ENCODE peak calls at places on chromosomes 13 and 19, in six cellular contexts. T, J, G, H, M and Z are unnamed samples.

GRCh38 chr13:44007451-44007850 is 127.7 kb downstream of the LACC1 start:
- DNase-seq in J (no peak), T (no peak), G (no peak), M (no peak), H (no peak), Z (no peak)

GRCh38 chr13:25928941-25929505 is 122.8 kb downstream of the SHISA2 start:
- DNase-seq in H (no peak), T (no peak), J (no peak), G (no peak), M (peak), Z (no peak)

GRCh38 chr13:20824762-20825161 is 51.0 kb upstream of the EEF1AKMT1 start:
- DNase-seq in J (peak), M (peak), H (no peak), T (no peak), G (no peak), Z (no peak)

GRCh38 chr13:112880976-112881540 is 88.0 kb upstream of the MCF2L start:
- DNase-seq in J (no peak), H (no peak), G (no peak), T (no peak), M (no peak), Z (no peak)

GRCh38 chr13:46342538-46342937 is 44.5 kb downstream of the RUBCNL start:
- DNase-seq in G (no peak), H (no peak), T (no peak), J (no peak), M (no peak), Z (no peak)

GRCh38 chr13:40410315-40410714 is 256.1 kb downstream of the FOXO1 start:
- DNase-seq in G (no peak), J (no peak), H (no peak), M (no peak), T (no peak), Z (no peak)

GRCh38 chr19:55251296-55252081 is 7.3 kb downstream of the PPP6R1 start:
- DNase-seq in M (peak), J (no peak), G (no peak), T (peak), H (no peak), Z (peak)

GRCh38 chr13:31818236-31818635 is 78.9 kb downstream of the RXFP2 start:
- DNase-seq in J (no peak), G (no peak), H (no peak), T (no peak), M (no peak), Z (no peak)

GRCh38 chr13:77409412-77409811 is 82.5 kb upstream of the MYCBP2 start:
- DNase-seq in T (no peak), G (no peak), J (no peak), H (no peak), M (no peak), Z (no peak)

DNA sequence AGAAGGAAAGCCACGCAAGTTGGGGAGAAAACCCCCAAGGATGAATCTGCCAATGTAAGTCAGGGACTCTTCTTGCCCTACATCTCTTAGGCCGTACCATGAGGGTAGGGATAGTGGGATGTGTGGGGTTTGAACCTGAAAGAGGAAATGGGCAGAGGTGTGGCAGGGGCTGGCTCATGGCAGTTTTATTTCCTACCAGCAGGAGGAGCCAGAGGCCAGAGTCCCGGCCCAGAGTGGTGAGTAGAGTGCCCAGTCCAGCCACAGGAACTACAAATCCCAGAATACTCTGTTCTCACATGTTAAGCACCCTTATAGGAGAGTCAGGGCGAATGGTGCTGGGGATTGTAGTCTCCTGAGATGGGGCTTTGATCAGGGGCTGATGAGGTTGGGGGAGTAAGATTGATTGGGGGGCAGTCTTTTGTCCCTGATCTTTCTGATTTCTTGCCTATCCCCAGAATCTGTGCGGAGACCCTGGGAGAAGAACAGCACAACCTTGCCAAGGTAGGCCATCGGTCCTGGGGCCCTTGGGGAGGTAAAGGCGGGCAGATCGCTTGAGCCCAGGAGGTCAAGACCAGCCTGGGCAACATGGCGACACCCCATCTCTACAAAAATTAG is 16.5 kb downstream of the VASP start:
- DNase-seq in M (peak), T (peak), J (peak), G (peak), H (peak), Z (peak)
- TF ChIP-seq CTCF in M (peak), T (peak), J (peak), G (peak), H (peak), Z (peak)

DNA sequence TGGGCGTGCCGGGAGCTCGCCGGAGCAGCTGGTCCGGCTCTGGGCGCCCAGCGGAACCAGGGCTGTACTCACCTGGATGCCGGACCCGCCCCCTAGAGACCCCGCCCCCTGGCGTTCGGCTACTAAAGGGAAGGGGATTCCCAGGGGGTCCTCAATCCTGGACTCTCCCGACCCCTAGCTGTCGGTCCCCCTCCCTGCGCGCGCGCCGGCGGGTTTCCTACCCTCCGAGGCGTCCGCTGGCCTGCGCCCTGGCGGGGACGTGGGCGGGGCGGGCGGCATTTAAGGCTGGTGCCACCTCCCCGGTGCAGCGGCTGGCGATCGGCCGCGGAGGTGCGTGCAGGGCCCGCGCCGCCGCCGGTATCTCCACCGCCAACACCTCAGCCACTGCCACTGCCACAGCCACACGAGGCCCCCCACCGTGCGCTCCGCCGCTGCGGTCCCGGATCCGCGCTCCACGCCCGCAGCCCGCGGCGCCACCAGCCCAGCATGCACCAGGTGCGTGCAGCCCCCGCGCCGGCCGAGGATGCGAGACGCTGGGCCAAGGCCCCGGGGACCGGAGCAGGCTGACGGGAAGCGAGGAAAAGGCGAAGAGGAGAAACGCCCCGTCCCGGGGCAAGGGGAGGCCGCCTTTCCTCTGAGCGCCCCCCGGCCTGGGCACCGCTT is at the start of gene ATP12A:
- DNase-seq in M (no peak), G (no peak), H (peak), T (peak), J (peak), Z (peak)
- TF ChIP-seq CTCF in M (peak), G (no peak), H (peak), T (peak), J (peak), Z (no peak)

GRCh38 chr19:18507021-18507726 is 14.7 kb downstream of the ELL start:
- DNase-seq in G (peak), H (no peak), T (no peak), M (no peak), J (no peak), Z (no peak)

GRCh38 chr19:18508585-18508984 is 13.3 kb downstream of the ELL start:
- DNase-seq in T (no peak), H (no peak), M (no peak), G (no peak), J (no peak), Z (no peak)

GRCh38 chr19:18506545-18506944 is 15.3 kb downstream of the ELL start:
- DNase-seq in H (no peak), M (no peak), G (no peak), J (no peak), T (no peak), Z (no peak)

GRCh38 chr19:18506101-18506534 is 15.8 kb downstream of the ELL start:
- DNase-seq in G (peak), T (no peak), M (no peak), J (no peak), H (no peak), Z (no peak)

GRCh38 chr19:18507727-18508440 is 14.0 kb downstream of the ELL start:
- DNase-seq in T (no peak), G (peak), M (no peak), H (no peak), J (no peak), Z (no peak)
- TF ChIP-seq CTCF in T (no peak), G (peak), M (no peak), H (no peak), J (no peak), Z (no peak)

GRCh38 chr19:10389863-10390262 is 9.5 kb upstream of the TYK2 start:
- DNase-seq in J (no peak), T (peak), H (no peak), M (no peak), G (no peak), Z (no peak)
- TF ChIP-seq CTCF in J (peak), T (no peak), H (no peak), M (peak), G (no peak), Z (no peak)

GRCh38 chr19:32718286-32718685 is 1.3 kb upstream of the TDRD12 start:
- DNase-seq in H (no peak), J (no peak), G (no peak), T (no peak), M (no peak), Z (no peak)

GRCh38 chr19:32720936-32721250 is 1.3 kb downstream of the TDRD12 start:
- DNase-seq in J (no peak), T (no peak), G (no peak), M (no peak), H (no peak), Z (no peak)

GRCh38 chr19:32720216-32720935 is 809 bp downstream of the TDRD12 start:
- DNase-seq in J (no peak), H (no peak), T (no peak), G (no peak), M (no peak), Z (no peak)

GRCh38 chr19:32717496-32717895 is 2.1 kb upstream of the TDRD12 start:
- DNase-seq in J (no peak), T (no peak), M (no peak), G (no peak), H (no peak), Z (no peak)

DNA sequence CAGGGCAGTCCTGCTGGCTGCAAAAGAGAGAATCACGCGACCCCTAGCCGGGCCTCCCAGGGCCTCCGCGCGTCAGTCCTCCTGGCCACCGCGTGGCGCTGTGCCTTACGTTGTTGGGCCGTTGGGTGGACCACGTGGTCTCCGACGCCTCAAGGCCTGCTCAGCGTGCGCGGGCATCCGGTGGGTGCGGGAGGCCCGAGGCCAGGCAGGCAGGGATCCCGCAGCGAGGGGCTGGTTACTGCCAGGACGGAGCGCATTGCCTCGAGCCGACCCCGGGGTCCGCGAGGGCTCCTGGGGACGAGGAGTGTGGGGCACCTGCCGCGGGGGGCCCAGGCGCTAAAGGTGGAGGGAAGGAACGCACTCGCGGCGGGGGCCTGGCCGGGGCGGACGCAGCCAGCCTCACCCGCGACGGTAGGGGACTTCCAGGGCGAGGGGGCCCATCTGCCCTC is at the start of gene TDRD12:
- DNase-seq in G (no peak), J (no peak), H (no peak), T (no peak), M (peak), Z (no peak)
- TF ChIP-seq CTCF in G (no peak), J (no peak), H (no peak), T (no peak), M (no peak), Z (no peak)